ENCODE peak calls at places on chromosomes 7 and 10, in four cellular contexts. X is GM12878, J is H1, M is K562. S is an unnamed sample.
A peak's percentile ranks its signal among the peaks of the same experiment; 100 is the strongest.

GRCh38 chr10:125602825-125603224 is 80.1 kb downstream of the TEX36 start:
- DNase-seq in X (no peak), J (no peak), M (no peak), S (no peak)

GRCh38 chr10:70528726-70529362 is 50.3 kb downstream of the PALD1 start:
- DNase-seq in X (no peak), J (no peak), M (peak; percentile 79), S (peak; percentile 34)

GRCh38 chr7:149459540-149460433 is 1.1 kb downstream of the ZNF777 start:
- DNase-seq in X (no peak), J (no peak), M (peak; percentile 50), S (no peak)

GRCh38 chr10:97178074-97178473 is 7.7 kb downstream of the SLIT1 start:
- DNase-seq in X (no peak), J (no peak), M (no peak), S (no peak)

GRCh38 chr7:24963218-24963617 is 16.8 kb downstream of the OSBPL3 start:
- DNase-seq in X (peak; percentile 88), J (no peak), M (no peak), S (no peak)

GRCh38 chr10:115355162-115355760 is 262.1 kb downstream of the ATRNL1 start:
- DNase-seq in X (peak; percentile 15), J (no peak), M (peak; percentile 40), S (peak; percentile 63)

GRCh38 chr10:110504111-110504735 is 6.5 kb downstream of the DUSP5 start:
- DNase-seq in X (peak; percentile 93), J (no peak), M (peak; percentile 41), S (no peak)

GRCh38 chr10:122854648-122855047 is 9.0 kb upstream of the CUZD1 start:
- DNase-seq in X (no peak), J (no peak), M (no peak), S (no peak)

GRCh38 chr10:8004469-8005000 is 50.0 kb upstream of the GATA3 start:
- DNase-seq in X (no peak), J (no peak), M (no peak), S (no peak)

GRCh38 chr7:30027065-30027456 is 559 bp upstream of the FKBP14 start:
- DNase-seq in X (peak; percentile 51), J (no peak), M (no peak), S (peak; percentile 38)

GRCh38 chr7:5396999-5397656 is 26.5 kb downstream of the TNRC18 start:
- DNase-seq in X (peak; percentile 77), J (no peak), M (no peak), S (peak; percentile 29)

GRCh38 chr10:113095419-113095818 is 145.4 kb downstream of the TCF7L2 start:
- DNase-seq in X (no peak), J (no peak), M (no peak), S (no peak)

GRCh38 chr7:33813331-33813730 is 92.0 kb upstream of the BMPER start:
- DNase-seq in X (no peak), J (no peak), M (no peak), S (no peak)

GRCh38 chr7:22240904-22241571 is 115.9 kb downstream of the RAPGEF5 start:
- DNase-seq in X (no peak), J (no peak), M (no peak), S (peak; percentile 3)

GRCh38 chr7:7989133-7989984 is 20.8 kb downstream of the GLCCI1 start:
- DNase-seq in X (no peak), J (no peak), M (peak; percentile 43), S (no peak)

GRCh38 chr7:68573271-68574000 is 1024.8 kb upstream of the AUTS2 start:
- DNase-seq in X (no peak), J (no peak), M (no peak), S (no peak)

GRCh38 chr10:126065751-126066150 is 169.4 kb downstream of the FANK1 start:
- DNase-seq in X (no peak), J (no peak), M (no peak), S (no peak)

GRCh38 chr10:28291881-28292297 is 11.0 kb downstream of the MPP7 start:
- DNase-seq in X (no peak), J (no peak), M (peak; percentile 4), S (no peak)

GRCh38 chr7:78479348-78479747 is 680.8 kb downstream of the PHTF2 start:
- DNase-seq in X (no peak), J (no peak), M (no peak), S (no peak)

GRCh38 chr7:142301923-142302550 is 44.2 kb upstream of the PRSS58 start:
- DNase-seq in X (no peak), J (no peak), M (peak; percentile 12), S (no peak)

GRCh38 chr10:12949248-12949647 is 52.3 kb downstream of the CCDC3 start:
- DNase-seq in X (no peak), J (no peak), M (peak; percentile 11), S (no peak)

GRCh38 chr10:12489806-12490205 is 140.5 kb downstream of the CAMK1D start:
- DNase-seq in X (no peak), J (no peak), M (no peak), S (no peak)

GRCh38 chr7:134890246-134891240 is 95.8 kb upstream of the AGBL3 start:
- DNase-seq in X (no peak), J (no peak), M (no peak), S (peak; percentile 32)

GRCh38 chr10:133084491-133084890 is 3.2 kb upstream of the ADGRA1 start:
- DNase-seq in X (no peak), J (no peak), M (no peak), S (no peak)

GRCh38 chr7:85204061-85204460 is 17.2 kb upstream of the SEMA3D start:
- DNase-seq in X (no peak), J (no peak), M (no peak), S (no peak)

GRCh38 chr7:81213394-81213793 is 294.5 kb upstream of the SEMA3C start:
- DNase-seq in X (no peak), J (no peak), M (no peak), S (no peak)

GRCh38 chr7:69395072-69395714 is 203.1 kb upstream of the AUTS2 start:
- DNase-seq in X (no peak), J (no peak), M (no peak), S (no peak)

GRCh38 chr7:66696774-66697191 is 43.8 kb upstream of the RABGEF1 start:
- DNase-seq in X (no peak), J (no peak), M (no peak), S (peak; percentile 9)

GRCh38 chr7:47501406-47501805 is 80.5 kb downstream of the TNS3 start:
- DNase-seq in X (no peak), J (no peak), M (no peak), S (no peak)

GRCh38 chr7:134435161-134435920 is 23.6 kb downstream of the AKR1B1 start:
- DNase-seq in X (no peak), J (no peak), M (no peak), S (no peak)

GRCh38 chr10:131141645-131142445 is 169.7 kb downstream of the TCERG1L start:
- DNase-seq in X (no peak), J (no peak), M (no peak), S (no peak)

GRCh38 chr10:34985823-34986222 is 104.3 kb downstream of the CUL2 start:
- DNase-seq in X (no peak), J (no peak), M (no peak), S (peak; percentile 40)

GRCh38 chr7:143381427-143382125 is 431 bp downstream of the ZYX start:
- DNase-seq in X (no peak), J (no peak), M (peak; percentile 47), S (no peak)

GRCh38 chr7:13851756-13852155 is 137.7 kb downstream of the ETV1 start:
- DNase-seq in X (no peak), J (no peak), M (no peak), S (no peak)
- TF ChIP-seq HDAC6 in X (no peak), J (no peak), M (no peak), S (no peak)

DNA sequence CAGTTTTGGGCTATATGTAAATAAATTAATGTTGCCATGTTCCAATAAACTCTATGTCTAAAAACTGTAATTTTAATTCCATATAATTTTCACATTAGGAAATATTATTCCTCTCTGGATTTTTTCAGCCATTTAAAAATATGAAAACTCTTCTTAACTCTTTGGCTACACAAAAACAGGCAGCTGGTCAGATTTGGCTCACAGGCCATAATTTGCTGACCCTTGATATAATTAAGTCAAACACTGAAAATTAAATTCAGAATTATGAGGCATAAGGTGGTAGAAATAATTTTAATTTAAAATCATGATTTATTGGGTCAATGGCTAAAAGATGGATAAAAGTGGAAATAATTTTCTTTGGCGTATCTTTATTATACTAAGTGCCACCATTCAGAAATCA is 167.0 kb upstream of the ETV1 start:
- DNase-seq in X (no peak), J (no peak), M (no peak), S (no peak)
- TF ChIP-seq CREB1 in X (no peak), J (no peak), M (no peak), S (no peak)

DNA sequence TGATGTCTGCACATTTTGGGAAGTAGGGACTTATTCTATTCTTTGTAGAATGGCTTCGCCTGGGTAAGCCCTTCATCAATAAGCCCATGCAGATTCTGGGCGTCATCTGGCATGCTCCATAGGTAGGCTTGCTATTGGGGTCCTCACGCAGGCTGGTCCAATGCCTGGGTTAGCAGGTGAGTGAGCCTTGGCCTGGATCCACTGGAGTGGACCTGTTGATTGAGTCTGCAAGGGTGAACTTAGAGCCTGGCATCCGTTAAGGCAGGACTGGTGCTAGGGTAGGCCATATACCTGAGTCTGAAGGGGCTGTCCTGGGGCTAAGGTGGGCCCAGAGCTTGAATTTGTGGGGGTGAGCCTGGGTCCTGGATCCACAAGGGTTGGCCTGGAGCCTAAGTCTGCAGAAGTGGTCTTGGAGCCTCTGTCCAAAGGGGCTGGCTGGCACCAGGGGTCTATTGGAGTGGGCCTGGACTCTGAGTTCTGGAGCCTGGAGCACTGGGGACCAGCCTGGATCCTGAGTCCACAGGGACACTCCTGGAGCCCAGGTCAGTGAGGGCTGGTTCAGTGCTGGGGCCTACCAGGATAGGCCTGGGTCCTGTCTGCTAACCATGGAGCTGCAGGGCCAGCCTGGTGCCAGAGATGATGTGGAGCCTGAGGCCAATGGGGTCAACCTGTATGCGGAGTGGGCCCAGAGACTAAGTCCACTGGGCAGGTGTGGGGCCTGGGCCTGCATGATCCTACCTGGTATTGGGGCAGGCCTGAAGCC is 297.7 kb downstream of the PTPRN2 start:
- DNase-seq in X (no peak), J (no peak), M (no peak), S (no peak)
- TF ChIP-seq HDAC6 in X (no peak), J (no peak), M (no peak), S (no peak)

GRCh38 chr7:128911441-128912031 is 1.0 kb upstream of the KCP start:
- DNase-seq in X (no peak), J (no peak), M (no peak), S (no peak)
- TF ChIP-seq CREB1 in X (no peak), J (no peak), M (no peak), S (no peak)

DNA sequence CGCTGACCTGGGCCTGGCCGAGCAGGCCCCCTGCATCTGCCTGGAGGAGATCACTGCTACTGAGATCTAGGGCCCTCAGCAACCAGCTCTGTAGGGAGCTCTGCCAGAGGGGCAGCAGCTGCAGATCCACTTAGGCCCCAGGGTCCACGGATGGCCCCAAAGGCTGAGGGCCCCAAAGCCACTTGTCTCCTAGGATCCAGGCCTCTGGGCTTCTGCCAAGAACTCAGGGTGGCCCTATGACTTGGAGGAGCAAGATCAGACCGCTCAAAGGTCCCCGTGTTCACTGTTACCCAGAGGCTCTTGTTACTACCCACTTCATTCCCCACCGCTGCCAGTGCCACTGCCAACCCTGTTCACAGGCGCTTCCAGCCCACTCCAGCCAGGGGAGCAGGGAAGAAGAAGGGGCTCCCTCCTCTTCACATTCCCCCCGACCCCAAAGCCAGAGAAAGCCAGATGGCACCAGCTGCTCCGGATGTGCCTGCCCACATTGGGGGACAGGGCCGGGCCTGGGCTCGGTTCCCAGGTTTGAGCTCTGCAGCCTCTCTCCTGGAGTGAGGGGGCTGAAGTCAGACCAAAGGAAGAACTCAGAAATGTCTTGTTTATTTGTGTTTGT is 7.6 kb downstream of the LZTS2 start:
- DNase-seq in X (no peak), J (no peak), M (no peak), S (no peak)
- TF ChIP-seq HDAC6 in X (no peak), J (no peak), M (no peak), S (no peak)

GRCh38 chr10:93030409-93030808 is 30.2 kb upstream of the CYP26C1 start:
- DNase-seq in X (no peak), J (no peak), M (no peak), S (peak; percentile 20)
- TF ChIP-seq CREB1 in X (no peak), J (no peak), M (no peak), S (no peak)

S was measured in HepG2.